ENCODE peak calls at places on chromosomes 4 and X, in seven cellular contexts. One of them, this sample, is unnamed.

GRCh38 chr4:102388636-102389035 is 43.4 kb upstream of the SLC39A8 start:
- DNase-seq in T-helper 22 cell: no peak
- DNase-seq in SJSA1: no peak
- DNase-seq in NCI-H1694 treated with DMSO at 0.1 percent for 48 hours: no peak
- DNase-seq in PC-3: peak
- DNase-seq in activated effector memory CD4-positive, alpha-beta T cell treated with Interleukin-2 at 50 U/mL for 16 hours: no peak
- DNase-seq in NCI-H524: no peak
- DNase-seq in this sample: no peak

GRCh38 chr4:3639613-3640586 is 107.7 kb upstream of the LRPAP1 start:
- DNase-seq in activated effector memory CD4-positive, alpha-beta T cell treated with Interleukin-2 at 50 U/mL for 16 hours: no peak
- DNase-seq in NCI-H1694 treated with DMSO at 0.1 percent for 48 hours: no peak
- DNase-seq in T-helper 22 cell: no peak
- DNase-seq in PC-3: no peak
- DNase-seq in SJSA1: no peak
- DNase-seq in NCI-H524: no peak
- DNase-seq in this sample: no peak

GRCh38 chr4:151559595-151559994 is 150.6 kb downstream of the FHIP1A start:
- DNase-seq in PC-3: no peak
- DNase-seq in activated effector memory CD4-positive, alpha-beta T cell treated with Interleukin-2 at 50 U/mL for 16 hours: no peak
- DNase-seq in T-helper 22 cell: no peak
- DNase-seq in NCI-H524: no peak
- DNase-seq in NCI-H1694 treated with DMSO at 0.1 percent for 48 hours: no peak
- DNase-seq in SJSA1: no peak
- DNase-seq in this sample: no peak

GRCh38 chr4:15544196-15544730 is 74.6 kb downstream of the CC2D2A start:
- DNase-seq in SJSA1: no peak
- DNase-seq in NCI-H1694 treated with DMSO at 0.1 percent for 48 hours: no peak
- DNase-seq in T-helper 22 cell: no peak
- DNase-seq in activated effector memory CD4-positive, alpha-beta T cell treated with Interleukin-2 at 50 U/mL for 16 hours: no peak
- DNase-seq in PC-3: no peak
- DNase-seq in NCI-H524: no peak
- DNase-seq in this sample: no peak

GRCh38 chr4:113899260-113900177 is 79.9 kb downstream of the ARSJ start:
- DNase-seq in T-helper 22 cell: peak
- DNase-seq in NCI-H524: no peak
- DNase-seq in SJSA1: no peak
- DNase-seq in activated effector memory CD4-positive, alpha-beta T cell treated with Interleukin-2 at 50 U/mL for 16 hours: peak
- DNase-seq in NCI-H1694 treated with DMSO at 0.1 percent for 48 hours: no peak
- DNase-seq in PC-3: no peak
- DNase-seq in this sample: no peak

GRCh38 chr4:153084939-153085630 is 119.2 kb upstream of the TRIM2 start:
- DNase-seq in T-helper 22 cell: peak
- DNase-seq in NCI-H524: no peak
- DNase-seq in PC-3: peak
- DNase-seq in NCI-H1694 treated with DMSO at 0.1 percent for 48 hours: peak
- DNase-seq in activated effector memory CD4-positive, alpha-beta T cell treated with Interleukin-2 at 50 U/mL for 16 hours: peak
- DNase-seq in SJSA1: peak
- DNase-seq in this sample: peak

GRCh38 chrX:46251755-46252154 is 293.5 kb downstream of the ZNF674 start:
- DNase-seq in T-helper 22 cell: no peak
- DNase-seq in SJSA1: peak
- DNase-seq in NCI-H524: no peak
- DNase-seq in activated effector memory CD4-positive, alpha-beta T cell treated with Interleukin-2 at 50 U/mL for 16 hours: no peak
- DNase-seq in NCI-H1694 treated with DMSO at 0.1 percent for 48 hours: no peak
- DNase-seq in PC-3: peak
- DNase-seq in this sample: no peak

GRCh38 chrX:68941385-68941952 is 112.6 kb downstream of the EFNB1 start:
- DNase-seq in PC-3: no peak
- DNase-seq in SJSA1: no peak
- DNase-seq in NCI-H1694 treated with DMSO at 0.1 percent for 48 hours: no peak
- DNase-seq in T-helper 22 cell: no peak
- DNase-seq in NCI-H524: no peak
- DNase-seq in activated effector memory CD4-positive, alpha-beta T cell treated with Interleukin-2 at 50 U/mL for 16 hours: no peak
- DNase-seq in this sample: no peak

GRCh38 chrX:11759172-11759460 is 1.1 kb downstream of the MSL3 start:
- DNase-seq in activated effector memory CD4-positive, alpha-beta T cell treated with Interleukin-2 at 50 U/mL for 16 hours: no peak
- DNase-seq in SJSA1: no peak
- DNase-seq in PC-3: no peak
- DNase-seq in NCI-H1694 treated with DMSO at 0.1 percent for 48 hours: no peak
- DNase-seq in NCI-H524: no peak
- DNase-seq in T-helper 22 cell: no peak
- DNase-seq in this sample: peak

GRCh38 chrX:118644378-118644777 is 83.0 kb upstream of the IL13RA1 start:
- DNase-seq in PC-3: peak
- DNase-seq in T-helper 22 cell: no peak
- DNase-seq in NCI-H1694 treated with DMSO at 0.1 percent for 48 hours: peak
- DNase-seq in activated effector memory CD4-positive, alpha-beta T cell treated with Interleukin-2 at 50 U/mL for 16 hours: no peak
- DNase-seq in SJSA1: no peak
- DNase-seq in NCI-H524: no peak
- DNase-seq in this sample: no peak

GRCh38 chr4:94577136-94577535 is 125.4 kb downstream of the PDLIM5 start:
- DNase-seq in NCI-H524: peak
- DNase-seq in PC-3: no peak
- DNase-seq in SJSA1: peak
- DNase-seq in NCI-H1694 treated with DMSO at 0.1 percent for 48 hours: no peak
- DNase-seq in activated effector memory CD4-positive, alpha-beta T cell treated with Interleukin-2 at 50 U/mL for 16 hours: no peak
- DNase-seq in T-helper 22 cell: no peak
- DNase-seq in this sample: peak

This sample was measured in hypothalamus.